ENCODE peak calls at places on chromosomes 3 and 15, in six cellular contexts. B, H, M, G, L and T are unnamed samples.

GRCh38 chr15:67013696-67014095 is 51.7 kb upstream of the SMAD3 start:
- DNase-seq in L (no peak), G (no peak), B (no peak), M (peak; percentile 41), H (no peak), T (no peak)

GRCh38 chr3:31176045-31176444 is 281.6 kb upstream of the GADL1 start:
- DNase-seq in M (no peak), L (no peak), H (no peak), B (no peak), G (no peak), T (no peak)

GRCh38 chr3:37987751-37988179 is 2.8 kb upstream of the VILL start:
- DNase-seq in B (no peak), M (no peak), H (no peak), L (no peak), G (no peak), T (no peak)

GRCh38 chr15:56524915-56525314 is 60.0 kb upstream of the MNS1 start:
- DNase-seq in G (no peak), B (no peak), L (no peak), M (no peak), H (no peak), T (no peak)

GRCh38 chr3:47578691-47579632 is at the start of gene CSPG5:
- DNase-seq in H (no peak), G (no peak), B (no peak), L (no peak), M (peak; percentile 35), T (peak; percentile 46)

GRCh38 chr3:185402561-185402960 is 39.6 kb downstream of the MAP3K13 start:
- DNase-seq in L (no peak), G (no peak), M (no peak), H (no peak), B (no peak), T (no peak)

GRCh38 chr15:69337133-69337532 is 38.4 kb downstream of the PAQR5 start:
- DNase-seq in G (no peak), L (no peak), M (no peak), B (no peak), H (no peak), T (no peak)

GRCh38 chr3:151265866-151266265 is 12.5 kb downstream of the P2RY14 start:
- DNase-seq in B (no peak), H (no peak), M (no peak), G (no peak), L (no peak), T (peak; percentile 44)

GRCh38 chr3:53503185-53503584 is 8.8 kb downstream of the CACNA1D start:
- DNase-seq in B (no peak), G (no peak), L (no peak), M (no peak), H (no peak), T (no peak)

GRCh38 chr15:48636511-48636910 is 9.0 kb downstream of the FBN1 start:
- DNase-seq in L (no peak), M (no peak), B (no peak), H (no peak), G (no peak), T (no peak)

GRCh38 chr3:129984124-129984523 is 9.6 kb downstream of the TRH start:
- DNase-seq in L (no peak), G (no peak), B (no peak), M (no peak), H (no peak), T (no peak)

GRCh38 chr3:109952924-109953323 is 615.6 kb upstream of the DPPA4 start:
- DNase-seq in G (no peak), H (no peak), B (no peak), M (no peak), L (no peak), T (no peak)

GRCh38 chr15:101025896-101026631 is 106.9 kb downstream of the LRRK1 start:
- DNase-seq in B (no peak), H (peak; percentile 52), G (no peak), M (no peak), L (no peak), T (peak; percentile 9)

GRCh38 chr3:69880069-69880640 is 119.4 kb upstream of the SAMMSON start:
- DNase-seq in M (no peak), H (no peak), B (no peak), G (no peak), L (no peak), T (no peak)

GRCh38 chr3:66473637-66474036 is 27.2 kb downstream of the LRIG1 start:
- DNase-seq in H (no peak), G (no peak), M (no peak), B (no peak), L (no peak), T (no peak)

GRCh38 chr3:136621628-136622027 is 130.6 kb downstream of the STAG1 start:
- DNase-seq in L (no peak), G (no peak), B (no peak), M (no peak), H (no peak), T (no peak)

GRCh38 chr3:101292027-101292426 is 28.3 kb downstream of the IMPG2 start:
- DNase-seq in L (no peak), B (no peak), H (no peak), G (no peak), M (no peak), T (no peak)

GRCh38 chr3:146589899-146590508 is 15.1 kb downstream of the PLSCR5 start:
- DNase-seq in L (no peak), B (no peak), G (peak; percentile 31), M (peak; percentile 21), H (no peak), T (no peak)

GRCh38 chr15:91892417-91892816 is 38.9 kb downstream of the SLCO3A1 start:
- DNase-seq in G (no peak), M (no peak), L (no peak), B (no peak), H (no peak), T (no peak)

GRCh38 chr3:183486472-183486871 is 58.1 kb upstream of the MCF2L2 start:
- DNase-seq in L (no peak), M (no peak), G (no peak), B (no peak), H (no peak), T (no peak)

GRCh38 chr15:50764331-50765201 is 940 bp downstream of the SPPL2A start:
- DNase-seq in G (no peak), M (no peak), B (no peak), H (no peak), L (no peak), T (no peak)

GRCh38 chr15:42012241-42012640 is 8.6 kb downstream of the PLA2G4E start:
- DNase-seq in B (no peak), M (no peak), L (no peak), G (no peak), H (no peak), T (no peak)

GRCh38 chr3:197021231-197021630 is 8.4 kb downstream of the MELTF start:
- DNase-seq in B (no peak), M (no peak), G (no peak), L (no peak), H (peak; percentile 69), T (peak; percentile 13)

GRCh38 chr3:182793663-182794454 is 555 bp downstream of the ATP11B start:
- DNase-seq in M (peak; percentile 42), L (no peak), G (peak; percentile 15), H (peak; percentile 72), B (peak; percentile 25), T (no peak)

GRCh38 chr3:69504232-69504631 is 118.3 kb upstream of the FRMD4B start:
- DNase-seq in H (no peak), G (no peak), B (no peak), L (no peak), M (no peak), T (no peak)

GRCh38 chr3:82293867-82294266 is 532.4 kb upstream of the GBE1 start:
- DNase-seq in M (no peak), B (no peak), G (no peak), H (no peak), L (no peak), T (no peak)

GRCh38 chr3:54322354-54322753 is 200.0 kb downstream of the CACNA2D3 start:
- DNase-seq in G (no peak), B (no peak), H (no peak), L (no peak), M (no peak), T (no peak)

DNA sequence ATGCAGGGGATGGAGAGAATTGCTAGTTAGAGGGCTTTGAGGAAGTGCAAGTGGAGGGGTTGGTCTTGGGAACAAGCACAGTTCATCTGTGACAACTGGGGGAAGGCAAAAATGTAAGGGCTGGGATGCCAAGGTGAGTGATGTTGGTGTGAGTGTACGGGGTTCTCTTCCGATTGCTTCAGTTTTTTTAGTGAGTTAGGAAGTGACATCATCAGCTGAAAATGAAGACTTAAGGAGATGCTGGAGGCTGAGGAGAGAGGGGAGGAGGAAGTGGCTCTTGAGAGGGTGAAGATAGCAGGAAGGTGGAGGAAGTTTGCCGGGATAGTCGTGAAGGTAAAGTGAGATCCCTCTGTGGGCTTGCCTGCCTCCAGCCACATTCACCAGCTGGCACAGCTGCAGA is 12.7 kb downstream of the TICRR start:
- DNase-seq in M (no peak), B (no peak), H (no peak), G (no peak), L (no peak), T (no peak)
- TF ChIP-seq CTCF in M (no peak), B (no peak), H (no peak), G (no peak), L (no peak), T (no peak)

GRCh38 chr3:65445573-65446204 is 593.0 kb downstream of the MAGI1 start:
- DNase-seq in B (no peak), M (no peak), G (no peak), H (no peak), L (no peak), T (no peak)
- TF ChIP-seq CTCF in B (no peak), M (no peak), G (no peak), H (no peak), L (no peak), T (no peak)

DNA sequence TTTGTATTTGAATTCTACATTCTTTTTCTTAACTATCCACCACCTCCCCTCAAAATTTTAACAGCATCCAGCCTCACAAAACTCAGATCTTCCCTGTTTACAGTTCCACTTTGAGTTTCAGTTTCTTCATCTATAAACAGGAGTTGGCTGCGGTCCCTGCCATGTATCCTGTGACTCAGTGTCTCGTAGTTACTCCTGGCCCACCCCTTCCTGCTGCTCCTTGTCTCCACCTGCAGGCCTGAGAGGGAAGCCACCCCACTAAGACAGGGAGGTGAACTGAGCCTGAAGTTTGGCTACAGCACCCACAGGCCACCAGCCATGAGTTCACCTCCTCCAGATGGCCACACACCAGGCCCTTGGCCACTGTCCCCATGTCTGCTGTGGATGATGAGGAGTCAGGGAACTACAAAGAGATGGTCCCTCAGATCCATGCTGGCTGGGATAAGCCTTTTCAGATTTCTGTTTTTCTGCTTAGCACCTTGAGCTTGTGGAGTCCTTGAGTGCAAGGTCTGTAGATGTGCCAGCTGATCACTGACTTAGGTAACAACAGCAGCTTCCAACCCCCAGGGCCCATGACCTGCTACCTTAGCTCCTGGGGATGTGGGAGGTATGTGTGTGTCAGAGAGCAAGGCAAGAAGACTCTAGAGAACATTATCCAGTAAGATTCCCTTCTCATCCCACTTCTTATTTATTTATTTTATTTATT is 37.5 kb downstream of the CD86 start:
- DNase-seq in H (no peak), M (peak; percentile 15), B (peak; percentile 30), L (no peak), G (no peak), T (no peak)
- TF ChIP-seq CTCF in H (no peak), M (peak; percentile 39), B (no peak), L (no peak), G (no peak), T (no peak)

DNA sequence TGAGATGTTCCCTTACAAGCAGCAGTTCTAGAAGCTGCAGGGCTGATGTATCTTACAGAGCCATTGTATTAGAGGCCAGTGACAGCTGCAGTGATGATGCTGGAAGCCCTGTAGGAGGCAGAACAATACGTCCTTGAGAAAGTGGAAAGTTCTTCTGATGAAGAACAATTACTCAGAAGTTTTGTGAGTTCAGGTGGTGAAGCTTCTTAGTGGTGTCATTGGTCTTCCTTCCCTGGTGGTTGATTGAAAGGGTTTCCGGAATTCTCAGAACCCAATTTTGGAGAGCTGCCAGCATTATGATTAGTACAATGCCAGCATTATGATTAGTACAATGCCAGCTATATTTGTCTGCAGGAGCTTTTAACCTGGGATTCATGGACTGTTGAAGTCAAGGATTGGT is 356.4 kb downstream of the MFSD1 start:
- DNase-seq in L (no peak), G (no peak), H (no peak), B (no peak), M (no peak), T (no peak)
- TF ChIP-seq CTCF in L (no peak), G (no peak), H (no peak), B (no peak), M (no peak), T (no peak)